ENCODE peak calls at places on chromosomes 6 and 20, in eight cellular contexts. B is psoas muscle, V is A673, L is tibial nerve, X is lower leg skin, C is A549, G is bronchial epithelial cell, J is foreskin fibroblast. Y is an unnamed sample.

GRCh38 chr6:19465240-19465639 is 371.9 kb upstream of the ID4 start:
- DNase-seq in B (no peak), V (no peak), L (no peak), X (no peak), C (no peak), G (no peak), J (no peak), Y (no peak)

GRCh38 chr20:60203451-60203850 is 245.2 kb downstream of the CDH26 start:
- DNase-seq in B (no peak), V (no peak), L (no peak), X (no peak), C (no peak), G (peak), J (no peak), Y (no peak)

GRCh38 chr6:142207265-142207877 is 60.3 kb downstream of the VTA1 start:
- DNase-seq in B (no peak), V (peak), L (no peak), X (no peak), C (no peak), G (peak), J (peak), Y (peak)

GRCh38 chr6:169811521-169812256 is 60.3 kb downstream of the ERMARD start:
- DNase-seq in B (no peak), V (no peak), L (no peak), X (peak), C (no peak), G (no peak), J (no peak), Y (no peak)

GRCh38 chr6:97668716-97669115 is 385.7 kb upstream of the MMS22L start:
- DNase-seq in B (no peak), V (peak), L (no peak), X (no peak), C (no peak), G (no peak), J (no peak), Y (no peak)

GRCh38 chr6:170438402-170438753 is 114.7 kb downstream of the PSMB1 start:
- DNase-seq in B (peak), V (peak), L (peak), X (peak), C (peak), G (peak), J (peak), Y (peak)

GRCh38 chr20:31707994-31708744 is 14.5 kb downstream of the BCL2L1 start:
- DNase-seq in B (peak), V (no peak), L (peak), X (peak), C (no peak), G (no peak), J (no peak), Y (peak)

GRCh38 chr6:104887350-104887749 is 27.6 kb upstream of the HACE1 start:
- DNase-seq in B (no peak), V (peak), L (no peak), X (no peak), C (no peak), G (peak), J (peak), Y (no peak)

GRCh38 chr6:1765160-1765900 is 155.6 kb downstream of the FOXC1 start:
- DNase-seq in B (no peak), V (no peak), L (no peak), X (no peak), C (no peak), G (no peak), J (no peak), Y (no peak)

GRCh38 chr6:168458101-168458500 is 17.1 kb downstream of the SMOC2 start:
- DNase-seq in B (no peak), V (no peak), L (no peak), X (no peak), C (no peak), G (no peak), J (no peak), Y (no peak)

GRCh38 chr6:154649723-154650122 is 83.5 kb upstream of the SCAF8 start:
- DNase-seq in B (no peak), V (no peak), L (no peak), X (no peak), C (no peak), G (peak), J (no peak), Y (no peak)
- H3K4me3 ChIP-seq in B (no peak), V (no peak), L (no peak), X (no peak), C (no peak), G (no peak), J (no peak), Y (no peak)

DNA sequence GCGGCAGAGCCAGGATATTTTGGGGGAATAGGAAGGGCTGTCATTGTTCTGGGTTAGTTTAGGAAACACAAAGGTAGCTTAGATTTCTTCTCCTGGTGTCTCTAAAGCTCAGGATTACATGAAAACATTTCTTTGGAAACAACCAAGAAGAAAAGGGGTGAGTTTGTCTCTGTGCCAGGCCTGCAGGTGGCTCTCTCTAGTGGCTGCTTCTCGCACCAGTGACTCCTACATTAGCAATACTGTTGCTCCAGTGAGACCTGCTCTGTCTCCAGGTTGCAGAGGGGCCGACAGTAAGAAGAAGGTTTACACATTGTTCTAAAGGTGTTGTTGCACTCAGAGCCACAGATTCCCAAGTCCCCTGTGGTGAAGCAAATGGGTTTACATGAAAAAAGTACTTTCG is 104.6 kb upstream of the GLP1R start:
- DNase-seq in B (no peak), V (no peak), L (no peak), X (no peak), C (no peak), G (no peak), J (no peak), Y (no peak)
- TF ChIP-seq CTCF in B (no peak), V (peak), L (no peak), X (no peak), C (no peak), G (no peak), J (no peak), Y (no peak)

GRCh38 chr6:27599859-27600532 is 127.1 kb upstream of the ZNF184 start:
- DNase-seq in B (no peak), V (no peak), L (no peak), X (no peak), C (no peak), G (no peak), J (no peak), Y (no peak)

GRCh38 chr6:27604986-27605385 is 132.1 kb upstream of the ZNF184 start:
- DNase-seq in B (no peak), V (peak), L (no peak), X (no peak), C (no peak), G (no peak), J (no peak), Y (no peak)

GRCh38 chr6:27605401-27606342 is 132.8 kb upstream of the ZNF184 start:
- DNase-seq in B (no peak), V (peak), L (no peak), X (no peak), C (no peak), G (peak), J (peak), Y (peak)

GRCh38 chr6:27601668-27602254 is 128.9 kb upstream of the ZNF184 start:
- DNase-seq in B (no peak), V (peak), L (no peak), X (no peak), C (no peak), G (no peak), J (no peak), Y (peak)
- H3K4me3 ChIP-seq in B (no peak), V (peak), L (no peak), X (no peak), C (peak), G (no peak), J (peak), Y (peak)

GRCh38 chr6:11595903-11596302 is 58.4 kb downstream of the TMEM170B start:
- DNase-seq in B (no peak), V (peak), L (no peak), X (no peak), C (no peak), G (peak), J (no peak), Y (no peak)
- TF ChIP-seq CTCF in B (no peak), V (peak), L (no peak), X (no peak), C (no peak), G (peak), J (no peak), Y (peak)

GRCh38 chr6:5898102-5898501 is 108.6 kb downstream of the NRN1 start:
- DNase-seq in B (no peak), V (no peak), L (no peak), X (no peak), C (no peak), G (no peak), J (no peak), Y (no peak)

GRCh38 chr6:5893295-5893694 is 113.4 kb downstream of the NRN1 start:
- DNase-seq in B (no peak), V (no peak), L (no peak), X (no peak), C (no peak), G (no peak), J (no peak), Y (no peak)

GRCh38 chr6:5894357-5894756 is 112.4 kb downstream of the NRN1 start:
- DNase-seq in B (no peak), V (no peak), L (no peak), X (no peak), C (no peak), G (no peak), J (no peak), Y (no peak)

GRCh38 chr6:5898563-5898962 is 108.2 kb downstream of the NRN1 start:
- DNase-seq in B (no peak), V (no peak), L (no peak), X (no peak), C (no peak), G (no peak), J (no peak), Y (no peak)

DNA sequence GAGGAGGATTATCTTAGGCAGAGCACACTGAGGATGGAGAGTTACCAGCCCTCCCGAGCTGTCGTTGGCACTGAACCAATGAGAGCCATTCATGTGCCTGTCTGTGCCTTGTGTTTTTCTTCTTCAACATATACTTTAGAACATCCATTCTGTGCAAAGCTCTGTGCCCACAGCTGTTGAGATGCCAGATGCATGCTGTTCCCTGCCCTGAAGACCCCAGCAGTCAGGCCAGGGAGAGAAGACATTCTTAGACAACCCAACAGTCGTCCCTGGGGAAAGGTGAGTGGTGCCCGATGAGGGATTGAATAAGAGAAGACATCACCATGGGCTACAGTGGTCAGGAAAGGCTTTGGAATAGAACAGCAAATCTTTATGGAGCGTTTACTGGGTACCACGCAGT is 114.1 kb downstream of the NRN1 start:
- DNase-seq in B (no peak), V (no peak), L (no peak), X (no peak), C (no peak), G (no peak), J (no peak), Y (no peak)
- H3K4me3 ChIP-seq in B (peak), V (peak), L (no peak), X (no peak), C (peak), G (no peak), J (no peak), Y (no peak)

Y was measured in PC-9.